ENCODE peak calls at places on chromosomes 3 and 15, in five cellular contexts. B is upper lobe of right lung, G is left ventricle myocardium inferior, L is IMR-90, K is astrocyte. Z is an unnamed sample. For H3K9me3, the result is how much of the 10 kb centered on the place peaks cover.

GRCh38 chr3:140529096-140529495 is 148.8 kb upstream of the TRIM42 start:
- DNase-seq in B (no peak), G (no peak), L (peak), K (peak), Z (peak)

GRCh38 chr3:108744762-108745161 is 12.4 kb downstream of the RETNLB start:
- DNase-seq in B (no peak), G (no peak), L (no peak), K (no peak), Z (no peak)

GRCh38 chr3:120448707-120449650 is 1.8 kb downstream of the FSTL1 start:
- DNase-seq in B (no peak), G (no peak), L (peak), K (peak), Z (peak)

GRCh38 chr3:114445233-114445632 is 151.4 kb downstream of the TIGIT start:
- DNase-seq in B (no peak), G (no peak), L (peak), K (no peak), Z (no peak)

GRCh38 chr3:161851941-161852566 is 355.4 kb downstream of the OTOL1 start:
- DNase-seq in B (peak), G (no peak), L (peak), K (peak), Z (no peak)

GRCh38 chr3:27658741-27659140 is 63.4 kb downstream of the EOMES start:
- DNase-seq in B (no peak), G (no peak), L (no peak), K (no peak), Z (no peak)

GRCh38 chr15:36109943-36110658 is 469.3 kb upstream of the CDIN1 start:
- DNase-seq in B (no peak), G (no peak), L (peak), K (peak), Z (no peak)

GRCh38 chr3:16378920-16379319 is 113.9 kb downstream of the OXNAD1 start:
- DNase-seq in B (no peak), G (no peak), L (peak), K (peak), Z (no peak)

GRCh38 chr3:127544151-127544805 is 46.3 kb downstream of the TPRA1 start:
- DNase-seq in B (peak), G (peak), L (peak), K (peak), Z (no peak)

GRCh38 chr3:73080201-73080966 is 18.9 kb downstream of the EBLN2 start:
- DNase-seq in B (no peak), G (no peak), L (no peak), K (no peak), Z (no peak)

GRCh38 chr15:75672646-75673425 is 25.1 kb downstream of the SNX33 start:
- DNase-seq in B (no peak), G (peak), L (peak), K (peak), Z (no peak)

GRCh38 chr3:138065939-138066338 is 49.5 kb downstream of the DZIP1L start:
- DNase-seq in B (no peak), G (no peak), L (no peak), K (no peak), Z (no peak)

GRCh38 chr3:128438488-128439072 is 28.1 kb downstream of the DNAJB8 start:
- DNase-seq in B (no peak), G (no peak), L (no peak), K (no peak), Z (no peak)

GRCh38 chr15:57820119-57820518 is 113.6 kb downstream of the POLR2M start:
- DNase-seq in B (no peak), G (no peak), L (peak), K (peak), Z (no peak)

GRCh38 chr3:46866720-46867549 is 3.7 kb upstream of the MYL3 start:
- DNase-seq in B (peak), G (peak), L (peak), K (peak), Z (no peak)

GRCh38 chr15:29018983-29019875 is 133.5 kb downstream of the APBA2 start:
- DNase-seq in B (no peak), G (no peak), L (no peak), K (no peak), Z (no peak)

GRCh38 chr3:179036226-179036625 is 35.4 kb downstream of the ZMAT3 start:
- DNase-seq in B (no peak), G (no peak), L (no peak), K (peak), Z (no peak)

GRCh38 chr3:124705552-124705951 is 24.7 kb upstream of the UMPS start:
- DNase-seq in B (no peak), G (no peak), L (no peak), K (no peak), Z (no peak)

GRCh38 chr15:74653426-74654082 is 37.9 kb downstream of the CLK3 start:
- DNase-seq in B (no peak), G (no peak), L (peak), K (peak), Z (no peak)

GRCh38 chr15:97234841-97235240 is 725.7 kb upstream of the ARRDC4 start:
- DNase-seq in B (no peak), G (no peak), L (no peak), K (no peak), Z (no peak)

GRCh38 chr3:126934149-126934548 is 48.8 kb upstream of the PLXNA1 start:
- DNase-seq in B (no peak), G (no peak), L (peak), K (peak), Z (no peak)

GRCh38 chr3:193971268-193971751 is 164.6 kb upstream of the HES1 start:
- DNase-seq in B (no peak), G (no peak), L (no peak), K (peak), Z (no peak)

GRCh38 chr3:44045476-44046275 is 196.0 kb upstream of the TOPAZ1 start:
- DNase-seq in B (no peak), G (no peak), L (no peak), K (peak), Z (no peak)

GRCh38 chr3:183285828-183286457 is 32.9 kb downstream of the B3GNT5 start:
- DNase-seq in B (peak), G (peak), L (peak), K (peak), Z (peak)

GRCh38 chr15:95591270-95591669 is 739.2 kb upstream of the NR2F2 start:
- DNase-seq in B (no peak), G (no peak), L (no peak), K (no peak), Z (no peak)

GRCh38 chr3:158471639-158472294 is 99.2 kb upstream of the MLF1 start:
- DNase-seq in B (no peak), G (no peak), L (peak), K (peak), Z (no peak)

GRCh38 chr3:172268896-172269295 is 179.4 kb downstream of the GHSR start:
- DNase-seq in B (no peak), G (no peak), L (peak), K (no peak), Z (no peak)

GRCh38 chr15:98671060-98672008 is 23.0 kb downstream of the IGF1R start:
- DNase-seq in B (no peak), G (no peak), L (peak), K (peak), Z (no peak)

GRCh38 chr3:159127021-159127392 is 325.2 kb downstream of the MFSD1 start:
- DNase-seq in B (no peak), G (no peak), L (no peak), K (no peak), Z (no peak)

GRCh38 chr3:29683306-29683993 is 402.6 kb downstream of the RBMS3 start:
- DNase-seq in B (no peak), G (no peak), L (peak), K (peak), Z (no peak)

GRCh38 chr3:74643636-74644035 is 29.2 kb upstream of the CNTN3 start:
- DNase-seq in B (no peak), G (peak), L (peak), K (no peak), Z (no peak)

GRCh38 chr3:138625707-138626365 is 17.3 kb downstream of the FAIM start:
- DNase-seq in B (no peak), G (no peak), L (peak), K (peak), Z (peak)

GRCh38 chr3:57556459-57557087 is 499 bp downstream of the PDE12 start:
- DNase-seq in B (no peak), G (peak), L (no peak), K (peak), Z (peak)

GRCh38 chr15:68262514-68263356 is 14.8 kb upstream of the FEM1B start:
- DNase-seq in B (no peak), G (no peak), L (no peak), K (no peak), Z (no peak)

GRCh38 chr3:65619391-65620298 is 419.1 kb downstream of the MAGI1 start:
- DNase-seq in B (no peak), G (no peak), L (peak), K (peak), Z (no peak)

GRCh38 chr15:69015591-69015990 is 1.1 kb downstream of the NOX5 start:
- DNase-seq in B (no peak), G (no peak), L (no peak), K (no peak), Z (no peak)

GRCh38 chr3:195769551-195769950 is 42.2 kb downstream of the MUC4 start:
- DNase-seq in B (peak), G (no peak), L (no peak), K (no peak), Z (peak)

GRCh38 chr3:52108302-52109232 is 45.7 kb downstream of the POC1A start:
- DNase-seq in B (no peak), G (peak), L (no peak), K (no peak), Z (no peak)

GRCh38 chr15:55937040-55937439 is 56.4 kb downstream of the NEDD4 start:
- DNase-seq in B (no peak), G (no peak), L (peak), K (peak), Z (no peak)

GRCh38 chr3:156619376-156619775 is 55.0 kb upstream of the TIPARP start:
- DNase-seq in B (no peak), G (no peak), L (peak), K (peak), Z (no peak)

DNA sequence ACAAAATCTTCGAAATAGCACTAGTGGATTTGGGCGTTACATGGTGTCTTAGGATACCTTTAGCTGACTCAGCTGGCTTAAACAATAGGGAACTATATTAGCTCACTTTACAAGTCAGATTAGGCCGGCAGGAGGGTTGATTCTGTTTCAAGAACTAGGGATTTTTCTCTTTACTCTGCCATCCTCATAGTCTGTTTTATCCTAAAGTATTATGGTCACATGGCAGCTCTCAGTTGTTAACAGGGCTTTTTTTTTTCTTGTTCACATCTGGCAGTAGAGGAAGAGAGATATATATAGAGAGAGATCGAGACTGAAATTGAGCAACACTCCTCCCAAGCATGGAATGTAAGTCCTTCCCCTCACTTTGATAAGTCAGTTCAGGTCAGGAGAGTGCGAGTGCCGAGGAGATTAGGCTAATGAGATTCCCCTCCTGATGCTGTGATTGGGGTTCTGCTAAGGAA is 32.9 kb downstream of the CHP1 start:
- DNase-seq in B (no peak), G (no peak), L (peak), K (peak), Z (no peak)
- H3K4me3 ChIP-seq in B (no peak), G (no peak), L (no peak), K (no peak), Z (no peak)

GRCh38 chr15:90240856-90241255 is 6.8 kb downstream of the GDPGP1 start:
- DNase-seq in B (no peak), G (no peak), L (no peak), K (no peak), Z (no peak)

GRCh38 chr15:90239371-90239770 is 5.4 kb downstream of the GDPGP1 start:
- DNase-seq in B (no peak), G (no peak), L (no peak), K (no peak), Z (no peak)

GRCh38 chr15:90241343-90242192 is 7.6 kb downstream of the GDPGP1 start:
- DNase-seq in B (no peak), G (peak), L (no peak), K (no peak), Z (no peak)
- H3K27ac ChIP-seq in B (no peak), G (peak), L (no peak), K (no peak), Z (no peak)

GRCh38 chr15:27676647-27677046 is 422.5 kb downstream of the OCA2 start:
- DNase-seq in B (no peak), G (no peak), L (no peak), K (no peak), Z (no peak)

GRCh38 chr15:27677951-27678350 is 421.2 kb downstream of the OCA2 start:
- DNase-seq in B (no peak), G (no peak), L (no peak), K (no peak), Z (no peak)

GRCh38 chr15:27679621-27680521 is 419.2 kb downstream of the OCA2 start:
- DNase-seq in B (no peak), G (no peak), L (no peak), K (peak), Z (no peak)

GRCh38 chr15:27681038-27681437 is 418.1 kb downstream of the OCA2 start:
- DNase-seq in B (no peak), G (no peak), L (no peak), K (no peak), Z (no peak)

DNA sequence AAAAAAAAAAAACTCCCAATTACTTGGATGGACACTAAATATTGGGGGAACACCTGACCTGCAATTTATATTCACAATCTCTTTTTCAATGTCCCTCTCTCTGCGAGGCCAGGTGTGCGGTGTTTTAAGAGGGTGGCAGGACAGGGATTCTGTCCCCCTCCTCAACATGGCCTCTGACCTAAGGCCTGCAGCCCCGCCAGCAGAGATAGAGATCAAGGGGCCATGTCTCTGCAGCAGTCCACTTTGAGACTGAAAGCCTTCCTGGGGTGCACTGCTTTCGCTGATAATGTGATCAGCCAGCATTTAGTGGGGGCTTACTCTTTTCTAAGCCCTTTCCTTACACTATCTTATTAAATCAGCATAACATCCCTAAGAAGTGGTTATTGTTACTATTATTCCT is 419.9 kb downstream of the OCA2 start:
- DNase-seq in B (no peak), G (no peak), L (no peak), K (no peak), Z (no peak)
- H3K9me3 ChIP-seq in B (under half), G (under half), L (under half), K (under half), Z (under half)

GRCh38 chr3:14843321-14843720 is 24.6 kb downstream of the FGD5 start:
- DNase-seq in B (no peak), G (no peak), L (no peak), K (no peak), Z (no peak)
- H3K4me3 ChIP-seq in B (no peak), G (no peak), L (no peak), K (no peak), Z (no peak)

DNA sequence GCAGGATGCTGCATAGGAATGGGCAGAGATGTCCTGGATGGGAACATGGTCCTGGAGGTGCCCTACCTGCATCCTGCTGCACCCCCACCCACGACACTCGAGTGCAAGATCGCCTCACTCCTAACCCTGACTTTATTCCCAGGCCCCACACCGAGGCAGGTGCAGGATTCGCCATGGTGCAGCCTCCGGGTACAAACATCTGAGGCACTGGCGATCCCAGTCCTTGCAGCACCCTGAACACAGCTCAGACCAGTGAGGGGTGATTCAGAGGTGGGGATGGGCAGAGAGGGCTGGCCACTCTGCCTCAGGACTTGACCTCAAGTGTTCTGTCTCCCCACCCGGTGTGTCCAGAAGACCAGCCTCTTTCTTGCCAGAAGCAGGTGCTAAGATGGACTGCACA is 49.1 kb downstream of the KLF13 start:
- DNase-seq in B (no peak), G (no peak), L (no peak), K (no peak), Z (no peak)
- H3K27ac ChIP-seq in B (no peak), G (peak), L (no peak), K (no peak), Z (no peak)

GRCh38 chr3:185828755-185829154 is 3.9 kb upstream of the IGF2BP2 start:
- DNase-seq in B (no peak), G (no peak), L (no peak), K (no peak), Z (no peak)
- H3K9me3 ChIP-seq in B (under half), G (under half), L (under half), K (under half), Z (under half)

GRCh38 chr3:18447720-18448119 is 22.6 kb upstream of the SATB1 start:
- DNase-seq in B (no peak), G (no peak), L (no peak), K (no peak), Z (no peak)

GRCh38 chr3:18444597-18445420 is 19.7 kb upstream of the SATB1 start:
- DNase-seq in B (peak), G (peak), L (peak), K (no peak), Z (no peak)

GRCh38 chr3:18446067-18446793 is 21.1 kb upstream of the SATB1 start:
- DNase-seq in B (no peak), G (no peak), L (no peak), K (no peak), Z (no peak)

GRCh38 chr3:18443670-18444596 is 18.8 kb upstream of the SATB1 start:
- DNase-seq in B (peak), G (peak), L (no peak), K (no peak), Z (peak)

GRCh38 chr3:18445421-18446066 is 20.4 kb upstream of the SATB1 start:
- DNase-seq in B (no peak), G (no peak), L (no peak), K (no peak), Z (no peak)
- H3K4me3 ChIP-seq in B (peak), G (peak), L (no peak), K (peak), Z (no peak)